ENCODE peak calls at places on chromosomes 1 and 21, in ten cellular contexts. U, N, Y, V, J, B, X, P, R and E are unnamed samples.

GRCh38 chr1:48654606-48655210 is 122.0 kb downstream of the BEND5 start:
- DNase-seq in V (no peak), U (no peak), P (no peak), X (no peak), B (no peak), N (no peak), Y (no peak), R (no peak), J (no peak), E (no peak)

GRCh38 chr1:78351551-78352216 is 139.1 kb upstream of the PTGFR start:
- DNase-seq in N (no peak), Y (no peak), R (no peak), B (no peak), U (no peak), J (no peak), X (no peak), P (no peak), V (no peak), E (no peak)

GRCh38 chr1:242651817-242652216 is 127.3 kb upstream of the PLD5 start:
- DNase-seq in J (no peak), X (no peak), V (no peak), P (no peak), U (no peak), N (peak; percentile 4), B (no peak), Y (no peak), R (no peak), E (peak; percentile 3)

GRCh38 chr1:86380257-86380861 is 15.8 kb downstream of the ODF2L start:
- DNase-seq in P (no peak), Y (no peak), J (no peak), B (peak; percentile 82), U (no peak), V (no peak), X (peak; percentile 46), N (peak; percentile 55), R (no peak), E (peak; percentile 79)

GRCh38 chr1:162136760-162137537 is 67.5 kb downstream of the NOS1AP start:
- DNase-seq in Y (no peak), V (no peak), R (peak; percentile 62), N (peak; percentile 56), X (no peak), J (peak; percentile 60), P (no peak), B (peak; percentile 57), U (no peak), E (peak; percentile 49)

GRCh38 chr1:152502496-152503180 is 8.0 kb upstream of the LCE5A start:
- DNase-seq in P (no peak), U (no peak), Y (no peak), X (no peak), R (no peak), N (no peak), V (no peak), J (no peak), B (no peak), E (no peak)

GRCh38 chr1:183195146-183195571 is 9.1 kb downstream of the LAMC2 start:
- DNase-seq in J (peak; percentile 72), X (no peak), U (no peak), Y (no peak), B (peak; percentile 60), P (no peak), R (no peak), N (no peak), V (no peak), E (no peak)

GRCh38 chr1:219506337-219506944 is 106.5 kb downstream of the ZC3H11B start:
- DNase-seq in Y (no peak), P (no peak), U (no peak), X (no peak), J (no peak), V (no peak), N (no peak), R (no peak), B (no peak), E (no peak)

GRCh38 chr21:38479641-38480515 is 18.4 kb downstream of the ERG start:
- DNase-seq in N (no peak), X (no peak), B (no peak), Y (no peak), P (no peak), J (no peak), U (no peak), R (no peak), V (no peak), E (no peak)

GRCh38 chr21:35024071-35024420 is 25.1 kb downstream of the RUNX1 start:
- DNase-seq in Y (no peak), J (no peak), N (peak; percentile 67), P (no peak), X (no peak), V (no peak), R (no peak), U (no peak), B (no peak), E (no peak)

GRCh38 chr1:86378813-86379212 is 17.3 kb downstream of the ODF2L start:
- DNase-seq in B (no peak), V (no peak), J (no peak), U (no peak), Y (no peak), P (no peak), X (no peak), N (no peak), R (no peak), E (no peak)

GRCh38 chr1:23524716-23525401 is 6.2 kb downstream of the E2F2 start:
- DNase-seq in N (no peak), U (no peak), V (no peak), J (peak; percentile 93), B (no peak), P (no peak), Y (no peak), R (no peak), X (peak; percentile 60), E (peak; percentile 98)
- TF ChIP-seq POLR2A in N (no peak), U (no peak), V (no peak), J (peak; percentile 43), B (no peak), P (no peak), Y (no peak), R (no peak), X (no peak), E (peak; percentile 61)

DNA sequence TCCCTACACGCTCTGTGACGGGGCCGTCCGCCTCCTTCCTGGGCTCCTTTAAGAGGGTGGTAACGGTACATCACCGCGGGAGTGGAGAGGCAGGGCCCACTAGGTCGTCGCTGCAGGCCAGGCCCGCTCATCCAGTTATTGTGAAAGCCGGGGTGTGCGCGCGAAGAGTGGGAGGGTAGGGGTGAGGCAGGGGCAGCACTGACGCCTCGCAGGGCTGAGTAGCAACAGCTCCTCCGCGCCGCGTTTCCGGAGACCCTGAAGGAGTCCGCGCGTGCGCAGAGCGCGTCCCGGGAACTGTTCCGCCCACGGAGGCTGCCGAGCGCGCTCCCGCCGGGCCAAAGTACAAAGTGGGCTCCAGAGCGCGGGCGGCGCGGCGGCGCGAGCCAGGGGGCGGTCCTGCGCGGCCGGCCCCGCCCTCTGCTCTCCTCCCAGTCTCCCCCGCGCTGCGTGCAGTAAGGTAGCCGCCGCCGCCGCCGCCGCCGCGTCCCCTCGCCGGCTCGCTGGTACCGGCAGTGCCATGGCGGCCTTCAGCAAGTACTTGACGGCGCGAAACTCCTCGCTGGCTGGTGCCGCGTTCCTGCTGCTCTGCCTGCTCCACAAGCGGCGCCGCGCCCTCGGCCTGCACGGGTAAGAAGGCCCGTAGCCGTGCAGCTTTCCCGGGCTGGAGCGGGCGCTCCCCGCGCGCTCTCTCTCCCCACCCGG is at the start of gene ABCD3:
- DNase-seq in R (peak; percentile 85), Y (peak; percentile 99), P (peak; percentile 98), J (peak; percentile 99), U (peak; percentile 99), B (peak; percentile 98), N (peak; percentile 93), X (peak; percentile 96), V (peak; percentile 91), E (peak; percentile 98)
- TF ChIP-seq POLR2A in R (peak; percentile 83), Y (no peak), P (peak; percentile 90), J (peak; percentile 85), U (peak; percentile 40), B (peak; percentile 66), N (peak; percentile 88), X (peak; percentile 88), V (peak; percentile 66), E (peak; percentile 82)

GRCh38 chr1:21909286-21909759 is 27.8 kb downstream of the HSPG2 start:
- DNase-seq in P (no peak), Y (no peak), J (no peak), V (no peak), B (peak; percentile 49), X (no peak), N (no peak), U (peak; percentile 63), R (no peak), E (no peak)

GRCh38 chr1:21907737-21908136 is 29.4 kb downstream of the HSPG2 start:
- DNase-seq in Y (no peak), R (no peak), N (no peak), P (no peak), U (no peak), J (no peak), B (peak; percentile 30), V (no peak), X (no peak), E (no peak)

GRCh38 chr1:21910528-21911204 is 26.4 kb downstream of the HSPG2 start:
- DNase-seq in X (no peak), P (no peak), B (peak; percentile 59), R (no peak), J (no peak), Y (peak; percentile 24), V (no peak), N (no peak), U (no peak), E (no peak)

GRCh38 chr1:21911205-21912001 is 25.7 kb downstream of the HSPG2 start:
- DNase-seq in R (no peak), N (peak; percentile 46), Y (peak; percentile 88), J (peak; percentile 73), U (peak; percentile 85), V (no peak), B (peak; percentile 45), P (peak; percentile 80), X (peak; percentile 69), E (no peak)

DNA sequence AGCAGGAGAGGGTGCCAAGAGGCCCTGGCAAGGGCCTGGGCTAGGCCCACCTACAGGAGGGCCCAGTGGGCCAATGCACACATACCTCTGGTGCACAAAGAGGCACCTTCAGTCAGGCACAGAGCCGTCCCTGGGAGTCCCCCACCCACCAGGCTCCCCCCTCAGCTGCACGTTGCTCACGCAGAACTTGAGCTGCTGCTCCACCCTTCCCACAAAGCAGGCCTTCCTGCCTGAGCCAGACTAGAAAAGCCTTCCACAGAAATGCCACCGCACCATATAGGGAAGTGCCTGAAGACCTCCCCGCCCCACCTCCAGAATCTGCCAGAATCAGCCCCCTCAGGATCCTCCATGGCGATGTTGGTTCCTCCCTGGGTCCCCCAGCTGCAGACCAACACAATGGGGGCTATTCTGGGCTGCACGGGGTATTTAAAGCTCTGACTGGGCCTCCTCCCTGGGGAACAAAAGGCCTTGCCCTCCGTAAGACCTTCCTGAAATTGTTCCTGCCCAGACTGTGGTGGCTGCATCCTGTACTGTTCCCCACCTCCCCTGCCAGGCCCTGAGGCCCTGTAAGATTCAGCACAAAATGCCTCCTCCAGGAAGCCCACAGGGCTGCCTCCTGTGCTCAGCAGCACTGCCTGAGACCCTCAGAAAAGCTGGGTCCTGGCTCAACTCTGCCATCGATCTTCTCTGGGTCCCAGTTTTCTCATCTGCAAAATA is 27.2 kb downstream of the HSPG2 start:
- DNase-seq in Y (peak; percentile 90), B (peak; percentile 96), X (no peak), P (peak; percentile 85), V (peak; percentile 49), J (no peak), U (peak; percentile 78), R (no peak), N (no peak), E (no peak)
- TF ChIP-seq POLR2A in Y (no peak), B (peak; percentile 88), X (no peak), P (peak; percentile 23), V (no peak), J (no peak), U (no peak), R (no peak), N (no peak), E (no peak)

GRCh38 chr1:228149341-228150020 is at the start of gene GJC2:
- DNase-seq in J (no peak), B (no peak), R (peak; percentile 55), N (peak; percentile 56), X (peak; percentile 81), V (no peak), P (peak; percentile 73), Y (peak; percentile 75), U (peak; percentile 84), E (no peak)
- TF ChIP-seq POLR2A in J (no peak), B (no peak), R (no peak), N (no peak), X (peak; percentile 48), V (no peak), P (peak; percentile 38), Y (no peak), U (no peak), E (no peak)